ENCODE peak calls at places on chromosomes 1 and 21, in five cellular contexts. I, L, F, M and D are unnamed samples. For H3K36me3, the result is how much of the 10 kb centered on the place peaks cover.

GRCh38 chr1:23756676-23757075 is 13.4 kb downstream of the ELOA start:
- DNase-seq in I (no peak), L (no peak), F (no peak), M (no peak), D (no peak)

GRCh38 chr1:82273816-82274215 is 473.1 kb downstream of the ADGRL2 start:
- DNase-seq in I (no peak), L (no peak), F (no peak), M (no peak), D (no peak)

GRCh38 chr1:167936068-167936929 is at the start of gene DCAF6:
- DNase-seq in I (peak), L (peak), F (peak), M (peak), D (peak)

GRCh38 chr1:3816331-3817137 is 20.2 kb upstream of the LRRC47 start:
- DNase-seq in I (no peak), L (peak), F (no peak), M (no peak), D (no peak)

GRCh38 chr1:85091647-85092295 is 43.5 kb upstream of the MCOLN3 start:
- DNase-seq in I (no peak), L (no peak), F (no peak), M (no peak), D (no peak)

GRCh38 chr1:201530741-201531521 is 8.0 kb upstream of the NAV1 start:
- DNase-seq in I (peak), L (peak), F (peak), M (peak), D (peak)

GRCh38 chr1:74571493-74571800 is 59.0 kb upstream of the LRRC53 start:
- DNase-seq in I (no peak), L (no peak), F (no peak), M (no peak), D (no peak)

GRCh38 chr1:36400825-36401601 is 3.3 kb upstream of the LSM10 start:
- DNase-seq in I (peak), L (peak), F (peak), M (peak), D (peak)

GRCh38 chr1:84827566-84827965 is 65.4 kb downstream of the LPAR3 start:
- DNase-seq in I (no peak), L (no peak), F (no peak), M (no peak), D (no peak)

GRCh38 chr1:198529414-198529813 is 11.1 kb downstream of the ATP6V1G3 start:
- DNase-seq in I (no peak), L (no peak), F (no peak), M (no peak), D (no peak)

DNA sequence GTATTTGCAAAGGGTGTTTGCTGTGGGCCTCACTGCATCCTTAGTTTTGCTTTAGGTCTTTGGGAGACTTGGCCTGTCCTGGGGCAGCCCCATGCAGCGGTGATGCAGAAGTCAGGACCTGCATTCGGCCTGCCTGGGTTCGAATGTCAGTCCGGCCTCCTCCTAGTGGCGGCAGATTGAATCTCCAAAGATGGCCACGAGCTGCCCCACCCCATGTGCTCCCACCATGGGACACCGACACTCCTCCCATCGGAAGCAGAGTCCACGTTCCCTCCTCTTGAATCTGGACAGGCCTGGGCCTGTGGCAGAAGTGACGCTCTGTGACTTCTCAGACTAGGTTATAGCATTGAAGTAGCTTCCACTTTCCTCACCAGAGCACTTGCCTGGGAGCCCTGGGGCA is 16.3 kb upstream of the NPPB start:
- DNase-seq in I (no peak), L (no peak), F (no peak), M (no peak), D (no peak)
- TF ChIP-seq CTCF in I (no peak), L (no peak), F (no peak), M (no peak), D (no peak)

DNA sequence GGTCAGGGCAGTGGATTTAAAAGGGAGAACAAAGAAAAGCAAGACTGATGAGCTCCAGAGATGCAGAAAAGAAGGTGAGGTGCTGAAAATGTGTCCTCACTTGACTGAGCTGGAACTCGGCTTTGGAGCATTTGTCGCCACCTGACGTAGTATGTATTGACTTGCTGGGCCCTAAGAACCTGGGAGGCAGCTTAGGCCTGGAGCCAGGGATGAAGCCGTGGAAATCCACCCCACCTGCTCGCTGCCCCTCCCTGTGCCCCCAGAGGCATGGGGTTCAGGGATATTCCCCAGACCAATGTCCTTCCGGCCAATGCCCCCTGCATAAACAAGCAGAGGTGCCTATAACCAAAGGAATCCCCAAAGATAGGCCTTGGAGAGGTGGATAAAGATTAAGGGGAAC is 14.3 kb downstream of the MRAP start:
- DNase-seq in I (no peak), L (no peak), F (no peak), M (no peak), D (no peak)
- H3K36me3 ChIP-seq in I (half or more), L (under half), F (under half), M (half or more), D (under half)

GRCh38 chr1:212665241-212666115 is 34.2 kb downstream of the BATF3 start:
- DNase-seq in I (peak), L (peak), F (peak), M (peak), D (peak)
- H3K27ac ChIP-seq in I (peak), L (peak), F (peak), M (peak), D (peak)

GRCh38 chr1:78743626-78744025 is 94.0 kb downstream of the IFI44 start:
- DNase-seq in I (no peak), L (no peak), F (no peak), M (no peak), D (no peak)
- TF ChIP-seq CTCF in I (no peak), L (no peak), F (no peak), M (no peak), D (no peak)